ENCODE peak calls at places on chromosomes 12 and 14, in nine cellular contexts. R, D, Y, N, Q, U, J, A and S are unnamed samples.

GRCh38 chr14:102727336-102728095 is 49.7 kb upstream of the TRAF3 start:
- DNase-seq in J (no peak), Q (no peak), A (no peak), N (no peak), R (no peak), U (peak; percentile 13), Y (no peak), D (no peak), S (no peak)

GRCh38 chr14:77184396-77185092 is 2.9 kb downstream of the TMEM63C start:
- DNase-seq in R (no peak), D (no peak), Q (no peak), Y (no peak), U (no peak), A (peak; percentile 77), N (no peak), J (no peak), S (no peak)

GRCh38 chr14:59754256-59754655 is 116.3 kb downstream of the RTN1 start:
- DNase-seq in Y (no peak), N (no peak), U (peak; percentile 16), J (no peak), R (no peak), D (no peak), Q (no peak), A (no peak), S (no peak)

GRCh38 chr12:97027482-97027881 is 120.4 kb downstream of the NEDD1 start:
- DNase-seq in N (no peak), D (no peak), U (no peak), Y (no peak), J (no peak), Q (no peak), R (no peak), A (no peak), S (no peak)

GRCh38 chr12:60191676-60192359 is 596.0 kb downstream of the SLC16A7 start:
- DNase-seq in Y (no peak), N (no peak), U (peak; percentile 38), Q (no peak), A (no peak), J (no peak), R (no peak), D (peak; percentile 39), S (no peak)

GRCh38 chr14:65210118-65210826 is 108.0 kb upstream of the MAX start:
- DNase-seq in D (peak; percentile 65), N (no peak), Q (no peak), A (no peak), R (no peak), U (peak; percentile 57), Y (no peak), J (no peak), S (no peak)

GRCh38 chr12:130644124-130644523 is 72.0 kb downstream of the RIMBP2 start:
- DNase-seq in N (no peak), D (no peak), Y (no peak), Q (no peak), R (no peak), A (no peak), J (no peak), U (no peak), S (no peak)

GRCh38 chr14:76918751-76919421 is 92.7 kb downstream of the LRRC74A start:
- DNase-seq in D (peak; percentile 96), Y (peak; percentile 94), A (peak; percentile 89), J (no peak), N (peak; percentile 53), U (peak; percentile 99), R (peak; percentile 95), Q (peak; percentile 99), S (peak; percentile 69)

GRCh38 chr12:7113389-7113871 is 4.4 kb upstream of the C1RL start:
- DNase-seq in Q (no peak), R (peak; percentile 44), A (peak; percentile 28), N (no peak), D (peak; percentile 17), J (no peak), Y (no peak), U (peak; percentile 64), S (no peak)

GRCh38 chr12:17588968-17589367 is 501.0 kb downstream of the RERGL start:
- DNase-seq in A (no peak), D (peak; percentile 13), N (peak; percentile 24), U (no peak), J (no peak), Q (no peak), Y (no peak), R (peak; percentile 16), S (no peak)

DNA sequence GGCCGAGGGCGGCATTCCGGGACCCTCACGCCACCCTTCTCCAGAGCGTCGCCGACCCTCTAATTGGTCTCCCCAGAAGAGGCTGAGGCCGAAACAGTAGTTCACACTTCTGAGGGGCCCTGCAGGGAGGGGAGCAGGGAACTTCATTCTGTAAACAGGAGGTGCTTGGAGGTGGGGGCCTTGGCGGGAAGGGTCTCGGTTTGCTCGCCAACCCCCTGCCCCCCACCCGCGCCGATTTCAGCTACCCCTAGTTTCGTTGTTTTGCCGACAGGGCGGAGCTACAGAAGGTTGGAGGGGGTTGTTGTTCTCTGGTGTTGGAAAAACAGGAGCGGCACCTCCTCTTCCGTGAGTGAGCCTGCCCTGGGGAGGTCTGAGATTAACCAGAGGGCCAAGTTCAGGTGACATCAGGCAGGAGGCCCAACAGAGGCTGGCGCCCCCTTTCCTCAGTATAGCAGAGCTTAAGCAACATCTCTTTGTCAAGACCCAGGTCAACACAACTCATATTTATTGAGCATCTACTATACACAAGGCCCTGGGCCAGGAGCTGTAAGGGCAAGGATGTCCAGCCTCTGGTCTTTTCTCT is 682 bp downstream of the ERBB3 start:
- DNase-seq in J (no peak), Q (peak; percentile 44), U (no peak), D (no peak), R (no peak), Y (peak; percentile 53), N (peak; percentile 59), A (peak; percentile 81), S (no peak)
- TF ChIP-seq CTCF in J (no peak), Q (no peak), U (no peak), D (no peak), R (no peak), Y (no peak), N (no peak), A (no peak), S (no peak)

DNA sequence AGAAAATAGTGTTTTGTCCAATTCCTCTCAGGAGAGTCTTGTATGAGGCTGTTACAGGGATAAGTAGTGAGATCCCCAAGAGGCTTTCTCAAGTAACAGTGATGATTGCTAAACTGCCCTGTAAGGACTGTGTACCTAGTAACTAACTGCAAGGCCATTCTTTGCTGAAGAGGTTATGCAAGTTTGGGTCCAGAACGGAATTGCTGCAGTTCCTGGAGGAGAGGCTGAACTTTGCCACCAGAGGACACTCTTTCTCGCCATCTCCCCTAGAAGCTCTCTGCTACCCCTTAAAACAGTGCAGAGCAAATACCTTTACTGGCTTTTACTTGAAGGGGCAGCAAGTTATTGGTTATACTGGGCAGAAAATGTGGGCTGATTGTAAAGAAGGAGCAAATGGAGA is 180.0 kb downstream of the RBM19 start:
- DNase-seq in J (no peak), U (peak; percentile 10), A (no peak), Q (no peak), N (no peak), Y (no peak), D (no peak), R (no peak), S (no peak)
- TF ChIP-seq CTCF in J (no peak), U (no peak), A (no peak), Q (no peak), N (no peak), Y (no peak), D (no peak), R (no peak), S (no peak)

DNA sequence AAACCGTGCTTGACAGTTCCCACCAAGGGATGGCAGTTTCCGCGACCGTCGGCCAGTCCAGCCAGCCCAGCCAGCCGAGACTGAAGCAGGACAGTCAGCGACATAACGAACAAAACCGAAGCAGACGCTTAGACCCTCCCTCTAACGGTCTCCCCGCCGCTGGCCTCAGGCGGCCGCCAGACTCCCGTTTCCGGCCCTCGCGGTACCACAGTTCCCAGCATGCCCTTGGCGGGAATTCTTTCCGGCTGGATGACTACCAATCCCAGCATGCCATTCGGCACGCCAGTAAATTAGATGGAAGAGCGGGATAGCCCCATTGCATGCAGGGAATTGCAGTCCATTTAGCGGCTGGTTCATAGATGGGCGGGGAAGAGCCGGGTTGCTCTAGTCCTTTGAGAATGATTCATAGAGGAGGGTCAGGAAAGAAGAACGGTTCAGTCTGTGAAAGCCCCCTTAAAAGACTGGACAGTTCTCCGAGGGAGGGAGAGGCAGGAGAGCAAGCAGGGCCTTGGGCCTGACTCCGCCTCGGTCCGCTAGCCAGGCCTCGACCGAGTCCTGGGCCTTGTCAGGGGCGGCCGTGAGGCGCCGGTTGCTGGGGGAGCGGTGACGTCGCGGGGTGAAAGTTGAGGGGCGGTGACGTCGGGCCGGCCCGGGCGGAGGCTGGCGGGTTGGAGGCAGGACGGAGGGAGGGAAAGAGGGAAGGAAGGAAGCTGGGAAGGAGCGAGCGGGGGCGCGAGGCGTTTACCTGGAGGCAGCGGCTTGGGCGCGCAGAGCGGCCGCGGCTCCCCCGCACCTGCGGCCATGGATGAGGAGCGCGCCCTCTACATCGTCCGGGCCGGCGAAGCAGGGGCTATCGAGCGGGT is at the start of gene RIC8B:
- DNase-seq in Y (peak; percentile 94), N (peak; percentile 97), J (peak; percentile 71), A (peak; percentile 96), D (peak; percentile 99), U (peak; percentile 99), R (peak; percentile 98), Q (peak; percentile 96), S (peak; percentile 78)
- TF ChIP-seq CTCF in Y (no peak), N (no peak), J (no peak), A (no peak), D (no peak), U (no peak), R (no peak), Q (no peak), S (no peak)

DNA sequence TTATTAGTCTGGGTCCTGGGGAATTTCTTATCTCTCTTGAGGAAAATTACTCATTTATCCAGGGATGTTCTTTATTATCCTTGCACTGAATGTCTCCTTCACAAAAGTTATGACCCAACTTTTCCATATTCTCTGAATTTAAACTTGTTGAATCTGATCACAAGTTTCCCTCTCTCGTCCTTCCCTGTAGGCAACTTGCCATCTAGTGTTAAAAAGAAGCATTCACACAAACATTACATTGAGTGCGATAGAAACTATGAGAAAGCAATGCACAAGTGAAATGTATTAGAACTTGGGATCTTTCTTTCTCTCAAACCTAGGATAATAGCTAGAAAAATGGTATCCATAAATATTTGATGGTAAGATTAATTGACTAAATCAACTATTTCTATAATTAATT is 608.4 kb downstream of the FSCB start:
- DNase-seq in A (no peak), D (no peak), Q (no peak), R (no peak), Y (no peak), J (no peak), N (no peak), U (peak; percentile 1), S (no peak)
- TF ChIP-seq CTCF in A (no peak), D (no peak), Q (no peak), R (no peak), Y (no peak), J (no peak), N (no peak), U (no peak), S (no peak)